ENCODE peak calls at places on chromosomes 3 and 15, in nine cellular contexts. One of them, this sample, is unnamed.

GRCh38 chr3:109853077-109853732 is 515.9 kb upstream of the DPPA4 start:
- DNase-seq in progenitor cell of endocrine pancreas: no peak
- DNase-seq in fibroblast of mammary gland: no peak
- DNase-seq in GM12864: no peak
- DNase-seq in thoracic aorta: no peak
- DNase-seq in endothelial cell: no peak
- DNase-seq in left ventricle myocardium inferior: no peak
- DNase-seq in endodermal cell: no peak
- DNase-seq in pancreas: no peak
- DNase-seq in this sample: no peak

GRCh38 chr3:59573911-59574310 is 524.1 kb upstream of the CFAP20DC start:
- DNase-seq in endodermal cell: no peak
- DNase-seq in progenitor cell of endocrine pancreas: no peak
- DNase-seq in pancreas: no peak
- DNase-seq in fibroblast of mammary gland: peak; percentile 96
- DNase-seq in GM12864: no peak
- DNase-seq in left ventricle myocardium inferior: peak; percentile 24
- DNase-seq in thoracic aorta: no peak
- DNase-seq in endothelial cell: no peak
- DNase-seq in this sample: no peak

GRCh38 chr15:64636101-64636500 is 139.3 kb downstream of the RBPMS2 start:
- DNase-seq in left ventricle myocardium inferior: no peak
- DNase-seq in endothelial cell: no peak
- DNase-seq in endodermal cell: no peak
- DNase-seq in fibroblast of mammary gland: no peak
- DNase-seq in pancreas: no peak
- DNase-seq in GM12864: no peak
- DNase-seq in progenitor cell of endocrine pancreas: no peak
- DNase-seq in thoracic aorta: no peak
- DNase-seq in this sample: no peak

GRCh38 chr15:89074402-89075012 is 13.7 kb upstream of the ABHD2 start:
- DNase-seq in pancreas: no peak
- DNase-seq in progenitor cell of endocrine pancreas: no peak
- DNase-seq in endothelial cell: no peak
- DNase-seq in GM12864: no peak
- DNase-seq in left ventricle myocardium inferior: no peak
- DNase-seq in endodermal cell: no peak
- DNase-seq in fibroblast of mammary gland: no peak
- DNase-seq in thoracic aorta: no peak
- DNase-seq in this sample: no peak

GRCh38 chr3:128523591-128523990 is 30.6 kb upstream of the GATA2 start:
- DNase-seq in pancreas: no peak
- DNase-seq in thoracic aorta: no peak
- DNase-seq in fibroblast of mammary gland: no peak
- DNase-seq in GM12864: no peak
- DNase-seq in left ventricle myocardium inferior: no peak
- DNase-seq in endodermal cell: no peak
- DNase-seq in endothelial cell: no peak
- DNase-seq in progenitor cell of endocrine pancreas: no peak
- DNase-seq in this sample: no peak

GRCh38 chr3:42115223-42115622 is 24.1 kb downstream of the TRAK1 start:
- DNase-seq in thoracic aorta: no peak
- DNase-seq in pancreas: no peak
- DNase-seq in left ventricle myocardium inferior: no peak
- DNase-seq in GM12864: no peak
- DNase-seq in fibroblast of mammary gland: peak; percentile 17
- DNase-seq in endothelial cell: no peak
- DNase-seq in endodermal cell: no peak
- DNase-seq in progenitor cell of endocrine pancreas: no peak
- DNase-seq in this sample: no peak

GRCh38 chr3:172397716-172398405 is 50.4 kb downstream of the GHSR start:
- DNase-seq in progenitor cell of endocrine pancreas: no peak
- DNase-seq in fibroblast of mammary gland: peak; percentile 79
- DNase-seq in endodermal cell: no peak
- DNase-seq in thoracic aorta: no peak
- DNase-seq in endothelial cell: no peak
- DNase-seq in left ventricle myocardium inferior: no peak
- DNase-seq in pancreas: no peak
- DNase-seq in GM12864: no peak
- DNase-seq in this sample: no peak

GRCh38 chr3:123370819-123371218 is 78.1 kb downstream of the ADCY5 start:
- DNase-seq in pancreas: no peak
- DNase-seq in left ventricle myocardium inferior: no peak
- DNase-seq in endodermal cell: no peak
- DNase-seq in GM12864: no peak
- DNase-seq in endothelial cell: no peak
- DNase-seq in fibroblast of mammary gland: no peak
- DNase-seq in thoracic aorta: no peak
- DNase-seq in progenitor cell of endocrine pancreas: no peak
- DNase-seq in this sample: no peak

GRCh38 chr3:49628249-49628648 is 45.9 kb upstream of the APEH start:
- DNase-seq in left ventricle myocardium inferior: no peak
- DNase-seq in progenitor cell of endocrine pancreas: no peak
- DNase-seq in pancreas: no peak
- DNase-seq in endodermal cell: no peak
- DNase-seq in endothelial cell: no peak
- DNase-seq in thoracic aorta: no peak
- DNase-seq in GM12864: no peak
- DNase-seq in fibroblast of mammary gland: no peak
- DNase-seq in this sample: no peak

GRCh38 chr3:123344175-123344908 is 104.5 kb downstream of the ADCY5 start:
- DNase-seq in fibroblast of mammary gland: peak; percentile 81
- DNase-seq in thoracic aorta: no peak
- DNase-seq in endodermal cell: peak; percentile 66
- DNase-seq in left ventricle myocardium inferior: peak; percentile 10
- DNase-seq in pancreas: no peak
- DNase-seq in GM12864: no peak
- DNase-seq in progenitor cell of endocrine pancreas: no peak
- DNase-seq in endothelial cell: no peak
- DNase-seq in this sample: no peak

GRCh38 chr3:39260957-39261356 is 18.9 kb downstream of the CX3CR1 start:
- DNase-seq in left ventricle myocardium inferior: peak; percentile 84
- DNase-seq in pancreas: no peak
- DNase-seq in endodermal cell: no peak
- DNase-seq in thoracic aorta: peak; percentile 79
- DNase-seq in GM12864: peak; percentile 30
- DNase-seq in endothelial cell: peak; percentile 31
- DNase-seq in fibroblast of mammary gland: peak; percentile 92
- DNase-seq in progenitor cell of endocrine pancreas: no peak
- DNase-seq in this sample: peak; percentile 49

GRCh38 chr15:29822100-29822684 is at the start of gene TJP1:
- DNase-seq in thoracic aorta: no peak
- DNase-seq in left ventricle myocardium inferior: peak; percentile 82
- DNase-seq in endodermal cell: peak; percentile 94
- DNase-seq in progenitor cell of endocrine pancreas: peak; percentile 75
- DNase-seq in GM12864: no peak
- DNase-seq in endothelial cell: peak; percentile 92
- DNase-seq in pancreas: peak; percentile 88
- DNase-seq in fibroblast of mammary gland: peak; percentile 58
- DNase-seq in this sample: no peak

GRCh38 chr3:138492980-138493675 is 58.7 kb downstream of the ESYT3 start:
- DNase-seq in thoracic aorta: no peak
- DNase-seq in pancreas: no peak
- DNase-seq in progenitor cell of endocrine pancreas: no peak
- DNase-seq in left ventricle myocardium inferior: no peak
- DNase-seq in endothelial cell: no peak
- DNase-seq in endodermal cell: no peak
- DNase-seq in fibroblast of mammary gland: no peak
- DNase-seq in GM12864: no peak
- DNase-seq in this sample: no peak

GRCh38 chr15:91982401-91982800 is 128.9 kb downstream of the SLCO3A1 start:
- DNase-seq in endothelial cell: no peak
- DNase-seq in left ventricle myocardium inferior: no peak
- DNase-seq in thoracic aorta: no peak
- DNase-seq in progenitor cell of endocrine pancreas: no peak
- DNase-seq in fibroblast of mammary gland: no peak
- DNase-seq in endodermal cell: no peak
- DNase-seq in GM12864: no peak
- DNase-seq in pancreas: no peak
- DNase-seq in this sample: no peak

GRCh38 chr15:71252036-71252898 is 137.0 kb downstream of the THSD4 start:
- DNase-seq in fibroblast of mammary gland: no peak
- DNase-seq in GM12864: no peak
- DNase-seq in pancreas: no peak
- DNase-seq in thoracic aorta: no peak
- DNase-seq in progenitor cell of endocrine pancreas: no peak
- DNase-seq in endodermal cell: no peak
- DNase-seq in endothelial cell: no peak
- DNase-seq in left ventricle myocardium inferior: no peak
- DNase-seq in this sample: no peak
- TF ChIP-seq CTCF in fibroblast of mammary gland: no peak
- TF ChIP-seq CTCF in GM12864: no peak
- TF ChIP-seq CTCF in pancreas: no peak
- TF ChIP-seq CTCF in thoracic aorta: no peak
- TF ChIP-seq CTCF in progenitor cell of endocrine pancreas: no peak
- TF ChIP-seq CTCF in endodermal cell: peak; percentile 43
- TF ChIP-seq CTCF in endothelial cell: no peak
- TF ChIP-seq CTCF in left ventricle myocardium inferior: no peak
- TF ChIP-seq CTCF in this sample: no peak

DNA sequence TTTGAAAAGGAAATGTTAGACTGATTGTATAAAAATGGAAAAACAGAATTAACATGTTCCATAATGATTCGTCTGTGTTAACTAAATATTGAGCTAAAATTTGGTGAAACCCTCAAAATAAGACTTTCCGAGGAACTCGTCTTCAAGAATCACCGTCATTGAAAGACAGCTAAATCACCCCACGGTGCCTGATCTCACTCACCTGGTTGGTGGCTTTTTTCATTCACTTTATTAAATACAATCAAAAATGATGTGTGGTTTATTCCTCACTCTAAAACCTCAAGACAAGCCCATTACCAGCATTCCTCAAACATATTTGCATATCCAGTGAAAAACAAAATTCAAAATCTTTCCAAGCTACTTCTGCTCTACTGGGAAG is 153.9 kb downstream of the FOXP1 start:
- DNase-seq in progenitor cell of endocrine pancreas: no peak
- DNase-seq in thoracic aorta: no peak
- DNase-seq in fibroblast of mammary gland: no peak
- DNase-seq in left ventricle myocardium inferior: no peak
- DNase-seq in GM12864: no peak
- DNase-seq in endothelial cell: no peak
- DNase-seq in endodermal cell: no peak
- DNase-seq in pancreas: no peak
- DNase-seq in this sample: no peak
- TF ChIP-seq CTCF in progenitor cell of endocrine pancreas: no peak
- TF ChIP-seq CTCF in thoracic aorta: no peak
- TF ChIP-seq CTCF in fibroblast of mammary gland: no peak
- TF ChIP-seq CTCF in left ventricle myocardium inferior: no peak
- TF ChIP-seq CTCF in GM12864: no peak
- TF ChIP-seq CTCF in endothelial cell: no peak
- TF ChIP-seq CTCF in endodermal cell: no peak
- TF ChIP-seq CTCF in pancreas: no peak
- TF ChIP-seq CTCF in this sample: no peak

GRCh38 chr3:160163259-160163878 is 61.9 kb upstream of the C3orf80 start:
- DNase-seq in fibroblast of mammary gland: peak; percentile 58
- DNase-seq in thoracic aorta: no peak
- DNase-seq in pancreas: no peak
- DNase-seq in progenitor cell of endocrine pancreas: no peak
- DNase-seq in endothelial cell: no peak
- DNase-seq in endodermal cell: no peak
- DNase-seq in GM12864: no peak
- DNase-seq in left ventricle myocardium inferior: no peak
- DNase-seq in this sample: no peak
- TF ChIP-seq CTCF in fibroblast of mammary gland: peak; percentile 53
- TF ChIP-seq CTCF in thoracic aorta: peak; percentile 44
- TF ChIP-seq CTCF in pancreas: no peak
- TF ChIP-seq CTCF in progenitor cell of endocrine pancreas: peak; percentile 60
- TF ChIP-seq CTCF in endothelial cell: peak; percentile 36
- TF ChIP-seq CTCF in endodermal cell: peak; percentile 62
- TF ChIP-seq CTCF in GM12864: peak; percentile 16
- TF ChIP-seq CTCF in left ventricle myocardium inferior: peak; percentile 63
- TF ChIP-seq CTCF in this sample: peak; percentile 43

GRCh38 chr3:133380481-133381225 is 19.2 kb upstream of the BFSP2 start:
- DNase-seq in progenitor cell of endocrine pancreas: no peak
- DNase-seq in left ventricle myocardium inferior: no peak
- DNase-seq in pancreas: peak; percentile 67
- DNase-seq in fibroblast of mammary gland: no peak
- DNase-seq in endothelial cell: no peak
- DNase-seq in endodermal cell: no peak
- DNase-seq in thoracic aorta: no peak
- DNase-seq in GM12864: no peak
- DNase-seq in this sample: peak; percentile 7

GRCh38 chr3:133379926-133380325 is 19.9 kb upstream of the BFSP2 start:
- DNase-seq in fibroblast of mammary gland: no peak
- DNase-seq in endodermal cell: no peak
- DNase-seq in endothelial cell: no peak
- DNase-seq in GM12864: no peak
- DNase-seq in thoracic aorta: no peak
- DNase-seq in progenitor cell of endocrine pancreas: no peak
- DNase-seq in left ventricle myocardium inferior: no peak
- DNase-seq in pancreas: no peak
- DNase-seq in this sample: no peak

GRCh38 chr3:133377396-133377795 is 22.5 kb upstream of the BFSP2 start:
- DNase-seq in endodermal cell: peak; percentile 67
- DNase-seq in GM12864: no peak
- DNase-seq in left ventricle myocardium inferior: no peak
- DNase-seq in pancreas: no peak
- DNase-seq in endothelial cell: peak; percentile 32
- DNase-seq in fibroblast of mammary gland: peak; percentile 52
- DNase-seq in progenitor cell of endocrine pancreas: no peak
- DNase-seq in thoracic aorta: no peak
- DNase-seq in this sample: no peak

GRCh38 chr3:133374706-133375105 is 25.1 kb upstream of the BFSP2 start:
- DNase-seq in GM12864: no peak
- DNase-seq in fibroblast of mammary gland: no peak
- DNase-seq in endodermal cell: no peak
- DNase-seq in progenitor cell of endocrine pancreas: no peak
- DNase-seq in endothelial cell: no peak
- DNase-seq in left ventricle myocardium inferior: no peak
- DNase-seq in thoracic aorta: no peak
- DNase-seq in pancreas: no peak
- DNase-seq in this sample: no peak

GRCh38 chr3:133376805-133377204 is 23.1 kb upstream of the BFSP2 start:
- DNase-seq in endothelial cell: no peak
- DNase-seq in GM12864: no peak
- DNase-seq in fibroblast of mammary gland: peak; percentile 8
- DNase-seq in pancreas: no peak
- DNase-seq in left ventricle myocardium inferior: no peak
- DNase-seq in endodermal cell: no peak
- DNase-seq in thoracic aorta: no peak
- DNase-seq in progenitor cell of endocrine pancreas: no peak
- DNase-seq in this sample: no peak
- TF ChIP-seq CTCF in endothelial cell: no peak
- TF ChIP-seq CTCF in GM12864: peak; percentile 15
- TF ChIP-seq CTCF in fibroblast of mammary gland: no peak
- TF ChIP-seq CTCF in pancreas: no peak
- TF ChIP-seq CTCF in left ventricle myocardium inferior: peak; percentile 24
- TF ChIP-seq CTCF in endodermal cell: peak; percentile 50
- TF ChIP-seq CTCF in thoracic aorta: no peak
- TF ChIP-seq CTCF in progenitor cell of endocrine pancreas: no peak
- TF ChIP-seq CTCF in this sample: no peak